ENCODE peak calls at places on chromosomes 4 and X, in five cellular contexts. B is DND-41, N is keratinocyte, D is IMR-90, L is GM23338. W is an unnamed sample. For H4K20me1, the result is how much of the 10 kb centered on the place peaks cover.

GRCh38 chr4:186105721-186106335 is 1.3 kb downstream of the FAM149A start:
- DNase-seq in D (no peak), L (peak), N (no peak), B (no peak), W (no peak)

GRCh38 chrX:75963774-75964173 is 178.7 kb upstream of the MAGEE2 start:
- DNase-seq in N (no peak), B (no peak), L (no peak), D (no peak), W (no peak)

GRCh38 chr4:25727711-25728493 is 72.3 kb downstream of the SLC34A2 start:
- DNase-seq in N (no peak), B (no peak), L (no peak), D (no peak), W (no peak)

GRCh38 chr4:163233321-163233720 is 66.6 kb upstream of the NAF1 start:
- DNase-seq in D (no peak), L (no peak), N (peak), B (no peak), W (no peak)

GRCh38 chrX:150363561-150364346 is 637 bp downstream of the MAMLD1 start:
- DNase-seq in L (peak), D (peak), N (no peak), B (peak), W (peak)

GRCh38 chr4:121009578-121010338 is 62.6 kb downstream of the NDNF start:
- DNase-seq in D (no peak), L (no peak), B (no peak), N (no peak), W (no peak)

GRCh38 chr4:111399523-111400135 is 745.6 kb upstream of the FAM241A start:
- DNase-seq in B (no peak), D (peak), N (no peak), L (no peak), W (no peak)

GRCh38 chrX:51148848-51149247 is 183.8 kb upstream of the NUDT10 start:
- DNase-seq in N (no peak), B (no peak), D (no peak), L (peak), W (peak)

GRCh38 chr4:167031534-167032156 is 202.6 kb downstream of the SPOCK3 start:
- DNase-seq in B (no peak), N (no peak), D (peak), L (no peak), W (no peak)

GRCh38 chrX:19512961-19513360 is 2.3 kb downstream of the MAP3K15 start:
- DNase-seq in L (no peak), N (no peak), D (no peak), B (no peak), W (no peak)

GRCh38 chr4:60396680-60397079 is 803.4 kb upstream of the ADGRL3 start:
- DNase-seq in L (no peak), N (no peak), B (no peak), D (no peak), W (no peak)

GRCh38 chr4:1380368-1381151 is 25.7 kb downstream of the NKX1-1 start:
- DNase-seq in N (no peak), D (no peak), L (no peak), B (no peak), W (no peak)

GRCh38 chr4:83605744-83606172 is 69.8 kb downstream of the GPAT3 start:
- DNase-seq in D (no peak), B (no peak), L (no peak), N (no peak), W (no peak)

GRCh38 chr4:101217353-101218031 is 129.8 kb downstream of the PPP3CA start:
- DNase-seq in D (peak), L (no peak), N (no peak), B (no peak), W (no peak)

GRCh38 chrX:136819026-136819425 is 38.3 kb upstream of the ARHGEF6 start:
- DNase-seq in B (no peak), D (no peak), L (no peak), N (no peak), W (no peak)

GRCh38 chrX:119118780-119119395 is 8.7 kb downstream of the KIAA1210 start:
- DNase-seq in D (peak), B (peak), L (peak), N (peak), W (peak)

GRCh38 chr4:105451346-105451745 is 22.5 kb downstream of the PPA2 start:
- DNase-seq in N (no peak), B (no peak), D (no peak), L (no peak), W (no peak)

GRCh38 chr4:173525118-173526033 is 4.7 kb downstream of the HAND2 start:
- DNase-seq in N (no peak), L (peak), D (no peak), B (no peak), W (peak)

GRCh38 chr4:79855081-79855480 is 217.9 kb downstream of the ANTXR2 start:
- DNase-seq in B (no peak), N (no peak), D (peak), L (no peak), W (no peak)

GRCh38 chrX:7720519-7720918 is 122.5 kb upstream of the VCX start:
- DNase-seq in B (no peak), N (no peak), D (no peak), L (no peak), W (no peak)

GRCh38 chrX:25011589-25012432 is 4.0 kb downstream of the ARX start:
- DNase-seq in L (no peak), B (no peak), D (no peak), N (no peak), W (no peak)

GRCh38 chrX:150693782-150694574 is 782 bp downstream of the MTMR1 start:
- DNase-seq in N (peak), B (peak), D (peak), L (peak), W (peak)

GRCh38 chrX:153806999-153807575 is 12.6 kb downstream of the SSR4 start:
- DNase-seq in B (no peak), D (no peak), N (no peak), L (no peak), W (no peak)

GRCh38 chrX:13169688-13170087 is 125.3 kb upstream of the FAM9C start:
- DNase-seq in N (no peak), L (no peak), D (no peak), B (no peak), W (no peak)

GRCh38 chrX:18701621-18702361 is 5.7 kb upstream of the PPEF1 start:
- DNase-seq in L (no peak), N (no peak), D (peak), B (no peak), W (no peak)

GRCh38 chrX:103063191-103063845 is 653 bp downstream of the BEX1 start:
- DNase-seq in D (peak), N (no peak), B (no peak), L (peak), W (peak)

GRCh38 chrX:155028749-155029360 is 2.2 kb downstream of the FUNDC2 start:
- DNase-seq in L (no peak), D (peak), N (no peak), B (no peak), W (no peak)

GRCh38 chr4:150782311-150782710 is 200.4 kb downstream of the MAB21L2 start:
- DNase-seq in B (no peak), N (no peak), L (no peak), D (peak), W (no peak)

GRCh38 chrX:72382199-72382590 is 76.5 kb upstream of the CITED1 start:
- DNase-seq in D (no peak), N (no peak), B (no peak), L (no peak), W (no peak)

GRCh38 chr4:149645790-149646189 is 169.9 kb downstream of the IQCM start:
- DNase-seq in D (no peak), N (no peak), L (peak), B (no peak), W (peak)

GRCh38 chr4:101669832-101670188 is 120.7 kb upstream of the BANK1 start:
- DNase-seq in D (no peak), B (no peak), N (no peak), L (no peak), W (no peak)

GRCh38 chr4:86592553-86593249 is 1.4 kb upstream of the PTPN13 start:
- DNase-seq in L (no peak), B (no peak), N (no peak), D (peak), W (no peak)

GRCh38 chr4:54651050-54651449 is 6.7 kb upstream of the KIT start:
- DNase-seq in N (no peak), B (no peak), D (no peak), L (no peak), W (no peak)
- H4K20me1 ChIP-seq in N (under half), B (under half), D (under half), L (under half), W (under half)

DNA sequence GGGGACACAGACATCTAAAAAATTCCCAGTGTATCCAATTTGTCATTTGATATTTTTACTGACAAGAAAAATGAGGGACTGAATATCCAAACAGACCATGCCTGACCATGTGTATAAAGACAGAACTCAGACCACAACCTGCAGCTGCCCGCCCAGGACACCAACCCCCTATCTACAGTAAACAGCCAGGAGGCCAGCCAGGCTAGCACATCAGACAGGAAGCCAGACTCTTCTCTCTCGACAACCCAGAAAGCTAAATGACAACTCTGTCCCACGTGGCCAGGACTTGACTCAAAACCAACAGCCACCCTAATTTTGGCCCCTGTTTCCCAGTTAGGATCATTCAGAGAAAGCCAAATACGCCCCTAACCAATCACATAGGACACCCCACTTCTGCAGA is 15.1 kb downstream of the AFAP1 start:
- DNase-seq in L (no peak), B (no peak), N (no peak), D (no peak), W (no peak)
- H4K20me1 ChIP-seq in L (under half), B (under half), N (under half), D (half or more), W (under half)

GRCh38 chr4:54041916-54042315 is 22.5 kb downstream of the CHIC2 start:
- DNase-seq in L (no peak), N (no peak), D (no peak), B (no peak), W (no peak)
- H4K20me1 ChIP-seq in L (under half), N (under half), D (under half), B (under half), W (under half)

GRCh38 chr4:56106755-56107154 is 158.0 kb downstream of the CEP135 start:
- DNase-seq in L (no peak), N (no peak), D (no peak), B (no peak), W (no peak)
- H4K20me1 ChIP-seq in L (under half), N (under half), D (under half), B (under half), W (under half)

GRCh38 chr4:76956961-76957738 is 7.6 kb downstream of the SEPTIN11 start:
- DNase-seq in N (no peak), D (no peak), B (no peak), L (no peak), W (no peak)
- H4K20me1 ChIP-seq in N (under half), D (half or more), B (under half), L (under half), W (under half)

DNA sequence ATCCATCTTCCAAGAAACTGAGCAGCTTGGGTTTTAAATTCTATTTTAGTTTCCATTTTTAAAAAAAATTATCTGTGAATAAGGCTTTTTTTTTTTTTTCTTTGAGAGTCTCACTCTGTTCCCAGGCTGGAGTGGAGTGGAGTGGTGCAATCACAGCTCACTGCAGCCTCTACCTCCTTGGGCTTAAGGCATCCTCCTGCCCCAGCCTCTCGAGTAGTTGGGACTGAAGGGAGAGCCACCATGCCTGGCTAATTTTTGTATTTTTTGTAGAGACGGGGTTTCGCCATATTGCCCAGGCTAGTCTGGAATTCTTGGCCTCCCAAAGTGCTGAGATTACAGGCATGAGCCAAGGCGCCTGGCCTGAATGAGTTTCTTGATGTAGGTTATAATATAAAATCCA is 1.4 kb downstream of the ENOPH1 start:
- DNase-seq in B (no peak), N (no peak), D (no peak), L (no peak), W (no peak)
- H4K20me1 ChIP-seq in B (half or more), N (under half), D (under half), L (half or more), W (under half)

GRCh38 chrX:47198687-47199080 is 5.1 kb downstream of the UBA1 start:
- DNase-seq in L (no peak), N (no peak), D (no peak), B (no peak), W (no peak)
- H4K20me1 ChIP-seq in L (under half), N (under half), D (half or more), B (under half), W (under half)

W was measured in H9.